ENCODE peak calls at places on chromosomes 12 and 14, in six cellular contexts. L, T, X, M, U and B are unnamed samples.

GRCh38 chr12:105239304-105239703 is 3.3 kb upstream of the APPL2 start:
- DNase-seq in L (no peak), T (peak; percentile 45), X (no peak), M (no peak), U (no peak), B (no peak)

GRCh38 chr12:46227616-46228015 is 41.2 kb downstream of the SLC38A1 start:
- DNase-seq in L (no peak), T (no peak), X (no peak), M (no peak), U (no peak), B (no peak)

GRCh38 chr12:2475984-2476383 is 318.8 kb upstream of the FKBP4 start:
- DNase-seq in L (no peak), T (no peak), X (no peak), M (no peak), U (no peak), B (no peak)

GRCh38 chr12:42396473-42397259 is 70.7 kb downstream of the PPHLN1 start:
- DNase-seq in L (no peak), T (peak; percentile 21), X (no peak), M (no peak), U (no peak), B (no peak)

GRCh38 chr12:65822732-65823480 is 1.4 kb upstream of the HMGA2 start:
- DNase-seq in L (no peak), T (peak; percentile 75), X (peak; percentile 55), M (no peak), U (no peak), B (peak; percentile 63)

GRCh38 chr12:116060765-116061164 is 216.7 kb downstream of the MED13L start:
- DNase-seq in L (no peak), T (peak; percentile 40), X (no peak), M (no peak), U (no peak), B (peak; percentile 34)

GRCh38 chr14:79376557-79376956 is 834.7 kb downstream of the DIO2 start:
- DNase-seq in L (no peak), T (no peak), X (no peak), M (no peak), U (no peak), B (peak; percentile 17)

GRCh38 chr12:124913474-124914391 is 717 bp downstream of the UBC start:
- DNase-seq in L (peak; percentile 83), T (peak; percentile 71), X (peak; percentile 48), M (peak; percentile 80), U (peak; percentile 88), B (peak; percentile 71)

GRCh38 chr12:120759591-120760348 is 34.1 kb downstream of the ACADS start:
- DNase-seq in L (no peak), T (no peak), X (no peak), M (no peak), U (no peak), B (no peak)

GRCh38 chr14:103189481-103190470 is 66.5 kb downstream of the TNFAIP2 start:
- DNase-seq in L (no peak), T (no peak), X (no peak), M (no peak), U (peak; percentile 17), B (no peak)

GRCh38 chr14:66638688-66639087 is 130.7 kb downstream of the GPHN start:
- DNase-seq in L (no peak), T (peak; percentile 72), X (no peak), M (no peak), U (no peak), B (peak; percentile 60)